ENCODE peak calls at places on chromosomes 6 and 20, in seven cellular contexts. S is lower lobe of right lung, D is mucosa of descending colon, K is SK-N-SH, W is HCT116, G is psoas muscle, M is pancreas. Q is an unnamed sample.
A peak's percentile ranks its signal among the peaks of the same experiment; 100 is the strongest.

GRCh38 chr6:163725008-163725941 is 310.8 kb downstream of the QKI start:
- DNase-seq in G (no peak), K (peak; percentile 58), D (no peak), S (no peak), M (no peak), W (no peak), Q (no peak)

GRCh38 chr20:5481872-5482271 is 165.1 kb upstream of the PROKR2 start:
- DNase-seq in M (peak; percentile 42), W (no peak), K (no peak), G (no peak), D (no peak), S (no peak), Q (no peak)

GRCh38 chr6:44043479-44044153 is 83.6 kb downstream of the MRPL14 start:
- DNase-seq in D (no peak), W (no peak), S (peak; percentile 40), G (peak; percentile 43), K (peak; percentile 68), M (no peak), Q (no peak)

GRCh38 chr6:453152-453551 is 61.6 kb downstream of the IRF4 start:
- DNase-seq in S (no peak), G (peak; percentile 81), M (peak; percentile 17), K (peak; percentile 42), D (peak; percentile 40), W (no peak), Q (no peak)

GRCh38 chr6:159693894-159694545 is 979 bp upstream of the SOD2 start:
- DNase-seq in S (no peak), W (no peak), G (no peak), M (peak; percentile 59), K (no peak), D (no peak), Q (no peak)

GRCh38 chr6:24546432-24546831 is 51.7 kb downstream of the ALDH5A1 start:
- DNase-seq in D (no peak), S (no peak), W (no peak), K (no peak), M (no peak), G (no peak), Q (no peak)

GRCh38 chr20:9235518-9235917 is 166.6 kb downstream of the PLCB4 start:
- DNase-seq in W (no peak), G (no peak), M (no peak), K (no peak), D (no peak), S (no peak), Q (no peak)

GRCh38 chr20:16528078-16528477 is 45.2 kb downstream of the KIF16B start:
- DNase-seq in S (no peak), G (peak; percentile 78), W (peak; percentile 81), M (peak; percentile 76), D (peak; percentile 79), K (no peak), Q (no peak)

GRCh38 chr6:108203189-108204119 is 37.6 kb downstream of the NR2E1 start:
- DNase-seq in W (no peak), G (no peak), M (no peak), K (no peak), S (no peak), D (no peak), Q (peak; percentile 84)

GRCh38 chr6:24949020-24949569 is 13.3 kb upstream of the RIPOR2 start:
- DNase-seq in D (no peak), K (no peak), S (no peak), W (no peak), M (no peak), G (no peak), Q (no peak)

GRCh38 chr6:3529232-3529631 is 72.4 kb upstream of the SLC22A23 start:
- DNase-seq in D (no peak), M (no peak), S (no peak), K (no peak), G (no peak), W (no peak), Q (no peak)

GRCh38 chr6:167827062-167827587 is 414 bp downstream of the AFDN start:
- DNase-seq in M (peak; percentile 58), S (peak; percentile 68), K (peak; percentile 84), D (peak; percentile 74), G (no peak), W (no peak), Q (no peak)

GRCh38 chr20:46021361-46022359 is 7.4 kb upstream of the SLC12A5 start:
- DNase-seq in W (no peak), M (peak; percentile 34), S (no peak), D (peak; percentile 54), G (peak; percentile 67), K (peak; percentile 99), Q (peak; percentile 96)

GRCh38 chr6:48610846-48611245 is 499.8 kb upstream of the PTCHD4 start:
- DNase-seq in D (no peak), G (no peak), S (no peak), W (no peak), M (no peak), K (no peak), Q (no peak)

GRCh38 chr6:161440299-161440698 is 166.4 kb upstream of the AGPAT4 start:
- DNase-seq in S (no peak), G (no peak), K (no peak), D (no peak), M (no peak), W (no peak), Q (no peak)

GRCh38 chr20:2738734-2739398 is 46.3 kb downstream of the EBF4 start:
- DNase-seq in D (no peak), G (no peak), S (no peak), K (no peak), M (no peak), W (no peak), Q (no peak)

GRCh38 chr20:57514273-57514751 is 10.6 kb downstream of the CTCFL start:
- DNase-seq in S (peak; percentile 65), K (peak; percentile 77), M (peak; percentile 71), G (peak; percentile 63), W (peak; percentile 58), D (peak; percentile 72), Q (peak; percentile 87)

GRCh38 chr6:7298113-7298512 is 14.9 kb downstream of the SSR1 start:
- DNase-seq in M (no peak), D (no peak), S (no peak), K (no peak), W (no peak), G (no peak), Q (no peak)

GRCh38 chr6:7300890-7301289 is 12.1 kb downstream of the SSR1 start:
- DNase-seq in K (no peak), G (no peak), M (no peak), W (no peak), D (no peak), S (no peak), Q (no peak)

GRCh38 chr6:7296602-7297001 is 16.4 kb downstream of the SSR1 start:
- DNase-seq in K (no peak), S (no peak), M (no peak), G (no peak), W (no peak), D (no peak), Q (no peak)

GRCh38 chr6:7295916-7296315 is 17.1 kb downstream of the SSR1 start:
- DNase-seq in W (no peak), S (no peak), G (no peak), D (no peak), M (no peak), K (no peak), Q (no peak)

GRCh38 chr6:7301702-7302101 is 11.3 kb downstream of the SSR1 start:
- DNase-seq in S (no peak), M (no peak), W (no peak), G (no peak), D (no peak), K (no peak), Q (no peak)
- H3K9me3 ChIP-seq in S (no peaks in the 10 kb centered on the region), M (no peaks in the 10 kb centered on the region), W (no peaks in the 10 kb centered on the region), G (no peaks in the 10 kb centered on the region), D (no peaks in the 10 kb centered on the region), K (no peaks in the 10 kb centered on the region), Q (no peaks in the 10 kb centered on the region)

GRCh38 chr20:41202426-41202825 is 65.1 kb downstream of the PLCG1 start:
- DNase-seq in S (no peak), G (no peak), D (no peak), K (no peak), W (no peak), M (no peak), Q (no peak)

GRCh38 chr20:41200446-41201202 is 63.3 kb downstream of the PLCG1 start:
- DNase-seq in D (no peak), G (no peak), K (no peak), S (no peak), W (no peak), M (no peak), Q (no peak)

GRCh38 chr20:41204304-41205265 is 67.2 kb downstream of the PLCG1 start:
- DNase-seq in G (no peak), K (no peak), M (no peak), W (no peak), S (no peak), D (no peak), Q (no peak)

GRCh38 chr20:41203660-41204059 is 66.3 kb downstream of the PLCG1 start:
- DNase-seq in G (no peak), M (no peak), D (no peak), W (no peak), S (no peak), K (no peak), Q (no peak)

GRCh38 chr20:41201760-41202159 is 64.4 kb downstream of the PLCG1 start:
- DNase-seq in K (no peak), G (no peak), M (no peak), D (no peak), S (no peak), W (no peak), Q (no peak)
- H3K9me3 ChIP-seq in K (peaks cover 16% of the 10 kb centered on the region), G (peaks cover 15% of the 10 kb centered on the region), M (peaks cover 4% of the 10 kb centered on the region), D (peaks cover 12% of the 10 kb centered on the region), S (peaks cover 12% of the 10 kb centered on the region), W (peaks cover 4% of the 10 kb centered on the region), Q (peaks cover 12% of the 10 kb centered on the region)

GRCh38 chr6:37559060-37559459 is 59.4 kb upstream of the CCDC167 start:
- DNase-seq in G (no peak), W (no peak), K (no peak), D (no peak), S (no peak), M (no peak), Q (no peak)
- H3K9me3 ChIP-seq in G (no peaks in the 10 kb centered on the region), W (no peaks in the 10 kb centered on the region), K (no peaks in the 10 kb centered on the region), D (no peaks in the 10 kb centered on the region), S (no peaks in the 10 kb centered on the region), M (no peaks in the 10 kb centered on the region), Q (no peaks in the 10 kb centered on the region)

GRCh38 chr20:56181593-56181992 is 66.9 kb upstream of the MC3R start:
- DNase-seq in G (no peak), S (no peak), W (no peak), M (no peak), K (peak; percentile 34), D (no peak), Q (no peak)

GRCh38 chr20:56178219-56178618 is 70.3 kb upstream of the MC3R start:
- DNase-seq in D (no peak), K (no peak), G (no peak), W (no peak), S (no peak), M (no peak), Q (no peak)

GRCh38 chr20:56175884-56176283 is 72.6 kb upstream of the MC3R start:
- DNase-seq in M (no peak), G (no peak), S (no peak), K (no peak), D (no peak), W (no peak), Q (no peak)

GRCh38 chr20:56174416-56174815 is 74.1 kb upstream of the MC3R start:
- DNase-seq in D (no peak), S (no peak), K (no peak), M (no peak), W (no peak), G (no peak), Q (no peak)

DNA sequence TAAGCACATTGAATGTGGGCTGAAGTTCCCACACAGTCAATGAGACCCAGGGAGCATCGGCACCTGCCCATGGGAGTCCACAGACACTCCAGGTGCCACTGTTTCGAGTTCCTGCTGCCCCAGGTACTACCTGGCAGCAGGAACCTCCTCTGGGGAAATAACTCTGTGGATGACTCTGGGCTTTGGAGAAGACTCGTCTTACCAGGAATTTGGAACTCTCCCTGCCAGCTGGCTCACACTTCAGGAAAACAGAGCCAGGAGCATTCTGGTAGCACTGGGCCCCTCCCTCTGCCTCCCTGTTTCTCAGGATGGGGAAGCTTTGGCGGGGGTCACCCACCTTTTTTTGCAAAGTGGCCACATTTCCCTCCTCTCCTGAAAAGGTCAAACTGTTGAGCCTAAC is 69.5 kb upstream of the MC3R start:
- DNase-seq in D (no peak), M (no peak), W (no peak), G (no peak), K (no peak), S (no peak), Q (no peak)
- H3K9me3 ChIP-seq in D (no peaks in the 10 kb centered on the region), M (no peaks in the 10 kb centered on the region), W (no peaks in the 10 kb centered on the region), G (no peaks in the 10 kb centered on the region), K (no peaks in the 10 kb centered on the region), S (no peaks in the 10 kb centered on the region), Q (no peaks in the 10 kb centered on the region)

Q was measured in neural progenitor cell.